ENCODE peak calls at places on chromosomes 6 and 20, in seven cellular contexts. Q is colonic mucosa; H is M059J; R is right lobe of liver; D is adrenal gland; I is CD4-positive, CD25-positive, alpha-beta regulatory T cell; V is T-helper 1 cell. T is an unnamed sample.

GRCh38 chr20:48738399-48739304 is 89.1 kb downstream of the PREX1 start:
- DNase-seq in Q (no peak), H (no peak), R (no peak), D (no peak), I (no peak), V (no peak), T (peak; percentile 54)

GRCh38 chr6:4316867-4317400 is 181.6 kb upstream of the ECI2 start:
- DNase-seq in Q (peak; percentile 76), H (peak; percentile 97), R (no peak), D (peak; percentile 33), I (no peak), V (no peak), T (no peak)

GRCh38 chr20:58691773-58692578 is 624 bp upstream of the NPEPL1 start:
- DNase-seq in Q (peak; percentile 34), H (no peak), R (peak; percentile 77), D (peak; percentile 47), I (no peak), V (no peak), T (peak; percentile 5)

GRCh38 chr6:133503330-133503729 is 262.2 kb downstream of the EYA4 start:
- DNase-seq in Q (no peak), H (peak; percentile 54), R (no peak), D (no peak), I (no peak), V (no peak), T (no peak)

GRCh38 chr20:16654858-16655257 is 75.0 kb upstream of the SNRPB2 start:
- DNase-seq in Q (no peak), H (no peak), R (no peak), D (no peak), I (no peak), V (no peak), T (no peak)

GRCh38 chr6:151242420-151242841 is 2.7 kb downstream of the AKAP12 start:
- DNase-seq in Q (no peak), H (peak; percentile 36), R (no peak), D (no peak), I (no peak), V (no peak), T (no peak)

GRCh38 chr6:14038636-14039035 is 78.9 kb upstream of the CD83 start:
- DNase-seq in Q (no peak), H (no peak), R (no peak), D (no peak), I (no peak), V (no peak), T (no peak)

GRCh38 chr6:24581084-24581669 is 64.8 kb downstream of the KIAA0319 start:
- DNase-seq in Q (peak; percentile 84), H (peak; percentile 73), R (peak; percentile 78), D (peak; percentile 70), I (peak; percentile 67), V (peak; percentile 74), T (peak; percentile 37)

GRCh38 chr6:35146453-35146852 is 5.3 kb upstream of the TCP11 start:
- DNase-seq in Q (peak; percentile 60), H (peak; percentile 68), R (peak; percentile 74), D (peak; percentile 30), I (no peak), V (no peak), T (peak; percentile 5)

GRCh38 chr6:131023834-131024504 is 39.1 kb downstream of the EPB41L2 start:
- DNase-seq in Q (peak; percentile 48), H (peak; percentile 95), R (no peak), D (no peak), I (no peak), V (no peak), T (no peak)

GRCh38 chr6:16236648-16237199 is 1.7 kb upstream of the GMPR start:
- DNase-seq in Q (peak; percentile 70), H (peak; percentile 96), R (peak; percentile 61), D (peak; percentile 53), I (no peak), V (no peak), T (no peak)

T was measured in immature natural killer cell.